ENCODE peak calls at places on chromosomes 5 and 9, in ten cellular contexts. V, M, Y, R, J, O, S, F, N and Z are unnamed samples.

GRCh38 chr5:96370981-96371380 is 62.1 kb downstream of the PCSK1 start:
- DNase-seq in V (no peak), R (no peak), N (no peak), Y (no peak), F (no peak), J (no peak), S (no peak), O (no peak), M (no peak), Z (no peak)

GRCh38 chr5:74310386-74310785 is 330.1 kb downstream of the ENC1 start:
- DNase-seq in R (no peak), F (no peak), M (no peak), O (no peak), Y (no peak), J (no peak), S (peak; percentile 44), V (no peak), N (no peak), Z (no peak)

GRCh38 chr5:68924490-68925145 is 169.2 kb upstream of the SLC30A5 start:
- DNase-seq in R (peak; percentile 37), J (no peak), Y (peak; percentile 40), M (no peak), V (no peak), F (no peak), N (peak; percentile 34), O (no peak), S (peak; percentile 41), Z (no peak)

GRCh38 chr9:91025856-91026255 is 224.2 kb downstream of the SYK start:
- DNase-seq in O (no peak), N (no peak), R (no peak), S (no peak), J (no peak), V (no peak), F (no peak), M (no peak), Y (no peak), Z (peak; percentile 53)

GRCh38 chr5:66241136-66241825 is 97.2 kb downstream of the SREK1 start:
- DNase-seq in Y (no peak), F (no peak), J (no peak), M (no peak), V (no peak), N (no peak), R (no peak), O (no peak), S (no peak), Z (no peak)

GRCh38 chr5:151675225-151675955 is 11.3 kb downstream of the SPARC start:
- DNase-seq in R (no peak), S (peak; percentile 75), N (no peak), V (peak; percentile 41), J (no peak), Y (no peak), O (no peak), M (no peak), F (no peak), Z (no peak)

GRCh38 chr5:80659111-80659510 is 4.3 kb upstream of the DHFR start:
- DNase-seq in R (no peak), V (no peak), O (no peak), N (no peak), S (peak; percentile 48), Y (no peak), F (no peak), M (no peak), J (no peak), Z (no peak)

GRCh38 chr5:170896779-170897178 is 35.0 kb downstream of the RANBP17 start:
- DNase-seq in R (peak; percentile 50), M (peak; percentile 26), V (no peak), O (no peak), S (peak; percentile 18), F (no peak), N (no peak), J (peak; percentile 6), Y (no peak), Z (no peak)

GRCh38 chr5:127934791-127935256 is 148.7 kb upstream of the SLC12A2 start:
- DNase-seq in Y (no peak), V (no peak), M (peak; percentile 36), O (no peak), N (no peak), J (peak; percentile 3), F (no peak), S (peak; percentile 63), R (peak; percentile 46), Z (no peak)

GRCh38 chr5:3924990-3925389 is 329.4 kb downstream of the IRX1 start:
- DNase-seq in Y (no peak), N (no peak), M (no peak), F (no peak), R (no peak), S (no peak), O (no peak), J (no peak), V (no peak), Z (no peak)

GRCh38 chr5:127358782-127359181 is 68.2 kb downstream of the MEGF10 start:
- DNase-seq in Y (no peak), N (no peak), O (no peak), M (no peak), J (no peak), V (no peak), F (no peak), S (no peak), R (no peak), Z (no peak)

GRCh38 chr5:144133050-144133633 is 37.3 kb downstream of the YIPF5 start:
- DNase-seq in O (no peak), J (no peak), V (no peak), R (no peak), Y (no peak), M (no peak), N (no peak), F (no peak), S (no peak), Z (no peak)

GRCh38 chr9:93317495-93318094 is 133.7 kb downstream of the WNK2 start:
- DNase-seq in M (no peak), O (no peak), S (no peak), J (no peak), Y (no peak), V (peak; percentile 59), N (no peak), F (no peak), R (no peak), Z (peak; percentile 74)

GRCh38 chr9:125632321-125633115 is 74.5 kb downstream of the MAPKAP1 start:
- DNase-seq in O (no peak), V (no peak), J (peak; percentile 87), Y (no peak), R (no peak), N (no peak), M (no peak), S (peak; percentile 22), F (no peak), Z (no peak)

GRCh38 chr5:34497031-34497808 is 158.9 kb upstream of the RAI14 start:
- DNase-seq in V (peak; percentile 90), R (peak; percentile 33), N (peak; percentile 60), J (no peak), S (no peak), F (no peak), M (no peak), Y (peak; percentile 53), O (no peak), Z (peak; percentile 45)

GRCh38 chr5:172106511-172107356 is 81.3 kb downstream of the STK10 start:
- DNase-seq in F (peak; percentile 69), S (no peak), Y (peak; percentile 83), O (no peak), N (no peak), J (peak; percentile 64), V (peak; percentile 78), R (peak; percentile 71), M (peak; percentile 59), Z (no peak)

GRCh38 chr9:77829440-77829839 is 181.3 kb upstream of the GNA14 start:
- DNase-seq in S (no peak), Y (no peak), N (no peak), M (no peak), O (no peak), R (no peak), F (no peak), J (no peak), V (no peak), Z (no peak)

GRCh38 chr5:53819482-53819881 is 259.0 kb downstream of the NDUFS4 start:
- DNase-seq in N (no peak), F (no peak), Y (no peak), M (no peak), V (no peak), O (no peak), R (no peak), J (peak; percentile 2), S (no peak), Z (no peak)
- TF ChIP-seq CTCF in N (no peak), F (no peak), Y (no peak), M (no peak), V (no peak), O (no peak), R (no peak), J (no peak), S (no peak), Z (no peak)

GRCh38 chr5:135843571-135844337 is 9.3 kb downstream of the SLC25A48 start:
- DNase-seq in Y (no peak), O (no peak), J (no peak), M (no peak), N (no peak), V (no peak), F (no peak), R (peak; percentile 16), S (no peak), Z (no peak)
- TF ChIP-seq POLR2A in Y (no peak), O (no peak), J (no peak), M (no peak), N (no peak), V (no peak), F (no peak), R (no peak), S (no peak), Z (no peak)

GRCh38 chr9:99948482-99948881 is 42.0 kb downstream of the STX17 start:
- DNase-seq in F (no peak), S (no peak), N (no peak), O (no peak), Y (no peak), R (no peak), V (no peak), J (no peak), M (no peak), Z (no peak)

GRCh38 chr9:99948896-99949295 is 42.4 kb downstream of the STX17 start:
- DNase-seq in F (no peak), J (no peak), M (peak; percentile 29), O (no peak), S (no peak), R (peak; percentile 38), V (no peak), N (no peak), Y (no peak), Z (no peak)

DNA sequence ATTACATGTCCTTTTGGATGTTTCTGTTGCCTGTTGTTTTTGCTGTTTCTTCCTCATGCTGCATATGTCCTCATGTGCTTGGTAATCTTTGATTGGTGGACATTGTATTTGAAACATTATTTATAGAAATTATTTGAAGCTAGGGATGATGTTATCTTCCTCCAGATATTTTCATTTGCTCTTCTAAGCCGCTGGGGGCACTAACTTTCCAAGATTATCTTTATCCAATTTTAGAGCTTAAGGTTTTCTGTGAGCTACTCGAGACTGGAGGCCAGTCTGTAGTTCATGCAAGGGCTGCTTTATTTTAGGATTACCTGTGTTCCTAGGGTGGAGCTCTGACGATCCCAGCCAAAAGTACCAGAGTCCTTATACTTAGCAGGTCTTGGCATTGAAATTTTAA is 40.9 kb downstream of the STX17 start:
- DNase-seq in J (no peak), R (no peak), S (no peak), Y (no peak), V (no peak), O (no peak), N (no peak), F (no peak), M (no peak), Z (no peak)
- TF ChIP-seq CTCF in J (no peak), R (no peak), S (no peak), Y (no peak), V (no peak), O (no peak), N (no peak), F (no peak), M (no peak), Z (no peak)

GRCh38 chr5:79236364-79236969 is 536 bp downstream of the JMY start:
- DNase-seq in Y (peak; percentile 63), J (peak; percentile 63), V (peak; percentile 67), N (no peak), F (no peak), M (no peak), R (no peak), S (peak; percentile 20), O (no peak), Z (no peak)
- TF ChIP-seq POLR2A in Y (no peak), J (no peak), V (no peak), N (no peak), F (no peak), M (no peak), R (no peak), S (no peak), O (no peak), Z (no peak)